ENCODE peak calls at places on chromosomes 12 and 14, in eight cellular contexts. One of them, this sample, is unnamed.

GRCh38 chr12:2458113-2458414 is 336.7 kb upstream of the FKBP4 start:
- DNase-seq in lower leg skin: no peak
- DNase-seq in CD8-positive, alpha-beta T cell: no peak
- DNase-seq in left ventricle myocardium inferior: no peak
- DNase-seq in upper lobe of left lung: no peak
- DNase-seq in tibial artery: no peak
- DNase-seq in transverse colon: no peak
- DNase-seq in mesothelial cell of epicardium: no peak
- DNase-seq in this sample: no peak

GRCh38 chr12:24778486-24779304 is 170.2 kb downstream of the BCAT1 start:
- DNase-seq in upper lobe of left lung: no peak
- DNase-seq in transverse colon: no peak
- DNase-seq in left ventricle myocardium inferior: no peak
- DNase-seq in tibial artery: no peak
- DNase-seq in lower leg skin: no peak
- DNase-seq in mesothelial cell of epicardium: no peak
- DNase-seq in CD8-positive, alpha-beta T cell: no peak
- DNase-seq in this sample: no peak

GRCh38 chr12:91778938-91779400 is 366.7 kb downstream of the BTG1 start:
- DNase-seq in left ventricle myocardium inferior: no peak
- DNase-seq in transverse colon: peak; percentile 35
- DNase-seq in upper lobe of left lung: peak; percentile 20
- DNase-seq in mesothelial cell of epicardium: no peak
- DNase-seq in CD8-positive, alpha-beta T cell: peak; percentile 30
- DNase-seq in tibial artery: peak; percentile 28
- DNase-seq in lower leg skin: peak; percentile 50
- DNase-seq in this sample: peak; percentile 30

GRCh38 chr12:33115716-33116115 is 219.1 kb upstream of the PKP2 start:
- DNase-seq in transverse colon: no peak
- DNase-seq in CD8-positive, alpha-beta T cell: no peak
- DNase-seq in left ventricle myocardium inferior: no peak
- DNase-seq in tibial artery: no peak
- DNase-seq in upper lobe of left lung: no peak
- DNase-seq in mesothelial cell of epicardium: no peak
- DNase-seq in lower leg skin: no peak
- DNase-seq in this sample: no peak

GRCh38 chr14:68655021-68655811 is 137.7 kb downstream of the ZFP36L1 start:
- DNase-seq in transverse colon: no peak
- DNase-seq in lower leg skin: no peak
- DNase-seq in mesothelial cell of epicardium: peak; percentile 42
- DNase-seq in tibial artery: no peak
- DNase-seq in CD8-positive, alpha-beta T cell: peak; percentile 9
- DNase-seq in left ventricle myocardium inferior: no peak
- DNase-seq in upper lobe of left lung: no peak
- DNase-seq in this sample: no peak

GRCh38 chr12:49933793-49934192 is 16.7 kb upstream of the AQP2 start:
- DNase-seq in lower leg skin: no peak
- DNase-seq in transverse colon: no peak
- DNase-seq in upper lobe of left lung: no peak
- DNase-seq in mesothelial cell of epicardium: no peak
- DNase-seq in CD8-positive, alpha-beta T cell: no peak
- DNase-seq in left ventricle myocardium inferior: no peak
- DNase-seq in tibial artery: no peak
- DNase-seq in this sample: no peak

GRCh38 chr14:32331227-32331597 is 2.1 kb downstream of the AKAP6 start:
- DNase-seq in upper lobe of left lung: no peak
- DNase-seq in lower leg skin: no peak
- DNase-seq in transverse colon: no peak
- DNase-seq in tibial artery: no peak
- DNase-seq in left ventricle myocardium inferior: no peak
- DNase-seq in CD8-positive, alpha-beta T cell: no peak
- DNase-seq in mesothelial cell of epicardium: no peak
- DNase-seq in this sample: no peak

GRCh38 chr14:64649383-64649998 is 54.7 kb upstream of the PLEKHG3 start:
- DNase-seq in mesothelial cell of epicardium: no peak
- DNase-seq in tibial artery: peak; percentile 38
- DNase-seq in left ventricle myocardium inferior: no peak
- DNase-seq in upper lobe of left lung: peak; percentile 28
- DNase-seq in lower leg skin: peak; percentile 51
- DNase-seq in CD8-positive, alpha-beta T cell: no peak
- DNase-seq in transverse colon: peak; percentile 20
- DNase-seq in this sample: no peak

GRCh38 chr12:59736786-59737185 is 141.0 kb downstream of the SLC16A7 start:
- DNase-seq in tibial artery: no peak
- DNase-seq in upper lobe of left lung: no peak
- DNase-seq in mesothelial cell of epicardium: no peak
- DNase-seq in left ventricle myocardium inferior: no peak
- DNase-seq in lower leg skin: no peak
- DNase-seq in transverse colon: no peak
- DNase-seq in CD8-positive, alpha-beta T cell: no peak
- DNase-seq in this sample: no peak

GRCh38 chr14:52352546-52352945 is 38.4 kb downstream of the PTGER2 start:
- DNase-seq in lower leg skin: no peak
- DNase-seq in upper lobe of left lung: no peak
- DNase-seq in CD8-positive, alpha-beta T cell: no peak
- DNase-seq in mesothelial cell of epicardium: no peak
- DNase-seq in tibial artery: no peak
- DNase-seq in transverse colon: no peak
- DNase-seq in left ventricle myocardium inferior: no peak
- DNase-seq in this sample: no peak

GRCh38 chr12:25557830-25558436 is 4.8 kb upstream of the LMNTD1 start:
- DNase-seq in upper lobe of left lung: no peak
- DNase-seq in lower leg skin: no peak
- DNase-seq in transverse colon: no peak
- DNase-seq in mesothelial cell of epicardium: no peak
- DNase-seq in tibial artery: no peak
- DNase-seq in CD8-positive, alpha-beta T cell: no peak
- DNase-seq in left ventricle myocardium inferior: no peak
- DNase-seq in this sample: no peak

GRCh38 chr14:75283162-75283883 is 4.7 kb downstream of the FOS start:
- DNase-seq in lower leg skin: no peak
- DNase-seq in tibial artery: no peak
- DNase-seq in CD8-positive, alpha-beta T cell: no peak
- DNase-seq in upper lobe of left lung: peak; percentile 75
- DNase-seq in left ventricle myocardium inferior: no peak
- DNase-seq in mesothelial cell of epicardium: no peak
- DNase-seq in transverse colon: peak; percentile 83
- DNase-seq in this sample: no peak
- TF ChIP-seq CTCF in lower leg skin: no peak
- TF ChIP-seq CTCF in tibial artery: no peak
- TF ChIP-seq CTCF in CD8-positive, alpha-beta T cell: peak; percentile 31
- TF ChIP-seq CTCF in upper lobe of left lung: peak; percentile 11
- TF ChIP-seq CTCF in left ventricle myocardium inferior: no peak
- TF ChIP-seq CTCF in mesothelial cell of epicardium: no peak
- TF ChIP-seq CTCF in transverse colon: peak; percentile 25
- TF ChIP-seq CTCF in this sample: no peak

GRCh38 chr14:99659333-99659741 is 14.4 kb downstream of the HHIPL1 start:
- DNase-seq in mesothelial cell of epicardium: no peak
- DNase-seq in tibial artery: no peak
- DNase-seq in upper lobe of left lung: no peak
- DNase-seq in lower leg skin: no peak
- DNase-seq in left ventricle myocardium inferior: no peak
- DNase-seq in CD8-positive, alpha-beta T cell: no peak
- DNase-seq in transverse colon: no peak
- DNase-seq in this sample: no peak
- TF ChIP-seq CTCF in mesothelial cell of epicardium: no peak
- TF ChIP-seq CTCF in tibial artery: no peak
- TF ChIP-seq CTCF in upper lobe of left lung: peak; percentile 35
- TF ChIP-seq CTCF in lower leg skin: no peak
- TF ChIP-seq CTCF in left ventricle myocardium inferior: no peak
- TF ChIP-seq CTCF in CD8-positive, alpha-beta T cell: no peak
- TF ChIP-seq CTCF in transverse colon: no peak
- TF ChIP-seq CTCF in this sample: no peak

DNA sequence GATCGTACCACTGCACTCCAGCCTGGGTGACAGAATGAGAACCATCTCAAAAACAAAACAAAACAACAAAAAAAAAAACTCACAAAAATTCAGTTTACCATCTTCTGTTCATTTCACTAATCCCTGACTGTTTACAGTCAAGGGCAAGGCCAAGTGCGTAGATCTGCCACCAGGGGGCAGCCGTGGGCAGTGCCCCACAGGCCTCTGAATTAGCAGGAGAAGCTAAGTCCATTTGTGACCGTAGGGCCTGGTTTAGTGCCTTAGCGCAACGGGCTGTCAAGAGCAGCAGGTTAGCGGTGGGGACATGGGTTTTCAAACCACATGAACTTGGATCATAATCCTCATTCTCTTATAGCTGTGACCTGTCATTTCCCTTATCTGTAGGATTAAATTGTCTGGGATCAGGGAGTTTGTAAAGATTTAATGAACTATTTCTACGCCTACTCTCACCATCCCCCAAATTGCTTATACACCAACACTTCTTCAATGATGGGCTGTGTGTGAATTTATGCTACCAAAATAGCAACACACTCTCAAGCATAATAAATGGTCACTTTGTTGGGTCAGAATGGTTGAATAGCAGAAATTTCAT is 49.0 kb downstream of the KCTD10 start:
- DNase-seq in tibial artery: peak; percentile 78
- DNase-seq in mesothelial cell of epicardium: peak; percentile 78
- DNase-seq in transverse colon: peak; percentile 88
- DNase-seq in upper lobe of left lung: peak; percentile 82
- DNase-seq in CD8-positive, alpha-beta T cell: peak; percentile 73
- DNase-seq in lower leg skin: peak; percentile 75
- DNase-seq in left ventricle myocardium inferior: peak; percentile 78
- DNase-seq in this sample: peak; percentile 69
- TF ChIP-seq CTCF in tibial artery: peak; percentile 99
- TF ChIP-seq CTCF in mesothelial cell of epicardium: peak; percentile 94
- TF ChIP-seq CTCF in transverse colon: peak; percentile 99
- TF ChIP-seq CTCF in upper lobe of left lung: peak; percentile 81
- TF ChIP-seq CTCF in CD8-positive, alpha-beta T cell: peak; percentile 93
- TF ChIP-seq CTCF in lower leg skin: no peak
- TF ChIP-seq CTCF in left ventricle myocardium inferior: peak; percentile 99
- TF ChIP-seq CTCF in this sample: peak; percentile 93

DNA sequence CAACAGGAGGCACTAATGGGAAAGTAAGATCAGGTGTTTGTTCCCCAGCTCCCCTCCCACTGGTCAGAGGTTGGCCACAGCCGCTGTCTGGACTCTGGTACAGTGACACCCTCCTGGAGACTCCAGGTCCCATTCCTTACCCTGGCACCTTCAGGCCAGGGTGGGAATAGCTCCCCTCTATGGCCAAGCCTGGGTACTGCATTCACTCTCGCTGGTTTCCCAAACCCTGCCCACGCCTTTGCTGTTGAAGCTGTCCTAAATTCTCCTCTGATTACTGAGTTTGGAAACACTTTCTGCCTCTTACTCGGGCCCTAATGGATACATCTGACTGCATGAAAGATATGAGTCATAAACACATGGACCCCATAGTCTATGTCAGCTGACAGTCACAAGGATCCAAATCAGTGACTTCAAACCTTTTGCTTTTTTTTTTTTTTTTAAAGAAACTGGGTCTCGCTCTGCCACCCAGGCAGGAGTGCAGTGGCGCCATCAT is 17.9 kb downstream of the HRK start:
- DNase-seq in upper lobe of left lung: no peak
- DNase-seq in transverse colon: peak; percentile 49
- DNase-seq in lower leg skin: no peak
- DNase-seq in CD8-positive, alpha-beta T cell: no peak
- DNase-seq in left ventricle myocardium inferior: no peak
- DNase-seq in mesothelial cell of epicardium: no peak
- DNase-seq in tibial artery: no peak
- DNase-seq in this sample: no peak
- TF ChIP-seq CTCF in upper lobe of left lung: peak; percentile 22
- TF ChIP-seq CTCF in transverse colon: peak; percentile 36
- TF ChIP-seq CTCF in lower leg skin: no peak
- TF ChIP-seq CTCF in CD8-positive, alpha-beta T cell: peak; percentile 18
- TF ChIP-seq CTCF in left ventricle myocardium inferior: peak; percentile 25
- TF ChIP-seq CTCF in mesothelial cell of epicardium: no peak
- TF ChIP-seq CTCF in tibial artery: peak; percentile 11
- TF ChIP-seq CTCF in this sample: no peak

This sample was measured in CD4-positive, alpha-beta T cell.